ENCODE peak calls at places on chromosomes 5 and 9, in seven cellular contexts. One of them, this sample, is unnamed.

GRCh38 chr9:131178382-131178781 is 53.0 kb downstream of the NUP214 start:
- DNase-seq in A549: peak
- DNase-seq in HCT116: peak
- DNase-seq in K562: peak
- DNase-seq in WTC11: peak
- DNase-seq in SK-N-SH: peak
- DNase-seq in HepG2: peak
- DNase-seq in this sample: peak

GRCh38 chr9:83935276-83935890 is 14.2 kb upstream of the KIF27 start:
- DNase-seq in A549: no peak
- DNase-seq in HCT116: no peak
- DNase-seq in K562: no peak
- DNase-seq in WTC11: no peak
- DNase-seq in SK-N-SH: no peak
- DNase-seq in HepG2: no peak
- DNase-seq in this sample: no peak

GRCh38 chr5:157359350-157359910 is 93.5 kb downstream of the CYFIP2 start:
- DNase-seq in A549: no peak
- DNase-seq in HCT116: no peak
- DNase-seq in K562: no peak
- DNase-seq in WTC11: no peak
- DNase-seq in SK-N-SH: peak
- DNase-seq in HepG2: no peak
- DNase-seq in this sample: no peak

GRCh38 chr5:41772071-41772470 is 98.2 kb downstream of the OXCT1 start:
- DNase-seq in A549: no peak
- DNase-seq in HCT116: no peak
- DNase-seq in K562: no peak
- DNase-seq in WTC11: no peak
- DNase-seq in SK-N-SH: no peak
- DNase-seq in HepG2: no peak
- DNase-seq in this sample: no peak

GRCh38 chr5:96207420-96207819 is 225.6 kb downstream of the PCSK1 start:
- DNase-seq in A549: no peak
- DNase-seq in HCT116: no peak
- DNase-seq in K562: no peak
- DNase-seq in WTC11: no peak
- DNase-seq in SK-N-SH: no peak
- DNase-seq in HepG2: no peak
- DNase-seq in this sample: no peak

GRCh38 chr5:56735845-56736641 is 79.3 kb upstream of the MAP3K1 start:
- DNase-seq in A549: no peak
- DNase-seq in HCT116: no peak
- DNase-seq in K562: no peak
- DNase-seq in WTC11: no peak
- DNase-seq in SK-N-SH: no peak
- DNase-seq in HepG2: no peak
- DNase-seq in this sample: no peak

GRCh38 chr5:178699854-178700253 is 30.6 kb downstream of the ZNF354A start:
- DNase-seq in A549: no peak
- DNase-seq in HCT116: no peak
- DNase-seq in K562: no peak
- DNase-seq in WTC11: no peak
- DNase-seq in SK-N-SH: peak
- DNase-seq in HepG2: no peak
- DNase-seq in this sample: no peak

GRCh38 chr5:143594913-143595818 is 191.7 kb upstream of the NR3C1 start:
- DNase-seq in A549: peak
- DNase-seq in HCT116: peak
- DNase-seq in K562: no peak
- DNase-seq in WTC11: no peak
- DNase-seq in SK-N-SH: no peak
- DNase-seq in HepG2: peak
- DNase-seq in this sample: no peak

GRCh38 chr5:1058988-1059883 is 50.6 kb downstream of the NKD2 start:
- DNase-seq in A549: no peak
- DNase-seq in HCT116: no peak
- DNase-seq in K562: no peak
- DNase-seq in WTC11: no peak
- DNase-seq in SK-N-SH: peak
- DNase-seq in HepG2: no peak
- DNase-seq in this sample: no peak

GRCh38 chr5:11396867-11397266 is 507.4 kb downstream of the CTNND2 start:
- DNase-seq in A549: no peak
- DNase-seq in HCT116: no peak
- DNase-seq in K562: no peak
- DNase-seq in WTC11: peak
- DNase-seq in SK-N-SH: no peak
- DNase-seq in HepG2: no peak
- DNase-seq in this sample: no peak

GRCh38 chr9:70561805-70562395 is 147.4 kb upstream of the KLF9 start:
- DNase-seq in A549: no peak
- DNase-seq in HCT116: no peak
- DNase-seq in K562: no peak
- DNase-seq in WTC11: no peak
- DNase-seq in SK-N-SH: no peak
- DNase-seq in HepG2: no peak
- DNase-seq in this sample: no peak

GRCh38 chr9:84229186-84229585 is 111.4 kb downstream of the SLC28A3 start:
- DNase-seq in A549: no peak
- DNase-seq in HCT116: no peak
- DNase-seq in K562: no peak
- DNase-seq in WTC11: no peak
- DNase-seq in SK-N-SH: no peak
- DNase-seq in HepG2: no peak
- DNase-seq in this sample: no peak

GRCh38 chr9:93329632-93330286 is 121.7 kb upstream of the FAM120A start:
- DNase-seq in A549: no peak
- DNase-seq in HCT116: no peak
- DNase-seq in K562: no peak
- DNase-seq in WTC11: no peak
- DNase-seq in SK-N-SH: no peak
- DNase-seq in HepG2: peak
- DNase-seq in this sample: no peak

GRCh38 chr5:168950241-168950951 is 350.5 kb downstream of the SLIT3 start:
- DNase-seq in A549: no peak
- DNase-seq in HCT116: no peak
- DNase-seq in K562: no peak
- DNase-seq in WTC11: no peak
- DNase-seq in SK-N-SH: no peak
- DNase-seq in HepG2: no peak
- DNase-seq in this sample: no peak

GRCh38 chr9:91694081-91694870 is 255.8 kb downstream of the ROR2 start:
- DNase-seq in A549: no peak
- DNase-seq in HCT116: no peak
- DNase-seq in K562: no peak
- DNase-seq in WTC11: no peak
- DNase-seq in SK-N-SH: no peak
- DNase-seq in HepG2: no peak
- DNase-seq in this sample: no peak

GRCh38 chr5:146802945-146803522 is 75.5 kb downstream of the PPP2R2B start:
- DNase-seq in A549: no peak
- DNase-seq in HCT116: no peak
- DNase-seq in K562: no peak
- DNase-seq in WTC11: no peak
- DNase-seq in SK-N-SH: no peak
- DNase-seq in HepG2: no peak
- DNase-seq in this sample: no peak

GRCh38 chr5:95069948-95070347 is 214.9 kb downstream of the MCTP1 start:
- DNase-seq in A549: no peak
- DNase-seq in HCT116: no peak
- DNase-seq in K562: no peak
- DNase-seq in WTC11: no peak
- DNase-seq in SK-N-SH: no peak
- DNase-seq in HepG2: no peak
- DNase-seq in this sample: no peak

GRCh38 chr5:123487298-123487697 is 24.7 kb upstream of the CSNK1G3 start:
- DNase-seq in A549: no peak
- DNase-seq in HCT116: no peak
- DNase-seq in K562: no peak
- DNase-seq in WTC11: no peak
- DNase-seq in SK-N-SH: no peak
- DNase-seq in HepG2: no peak
- DNase-seq in this sample: no peak

GRCh38 chr5:52605317-52605991 is 182.3 kb upstream of the ITGA1 start:
- DNase-seq in A549: no peak
- DNase-seq in HCT116: no peak
- DNase-seq in K562: no peak
- DNase-seq in WTC11: no peak
- DNase-seq in SK-N-SH: no peak
- DNase-seq in HepG2: no peak
- DNase-seq in this sample: no peak

GRCh38 chr5:52607425-52607824 is 180.3 kb upstream of the ITGA1 start:
- DNase-seq in A549: no peak
- DNase-seq in HCT116: no peak
- DNase-seq in K562: no peak
- DNase-seq in WTC11: no peak
- DNase-seq in SK-N-SH: no peak
- DNase-seq in HepG2: no peak
- DNase-seq in this sample: no peak

GRCh38 chr5:52605992-52606321 is 181.8 kb upstream of the ITGA1 start:
- DNase-seq in A549: no peak
- DNase-seq in HCT116: no peak
- DNase-seq in K562: no peak
- DNase-seq in WTC11: no peak
- DNase-seq in SK-N-SH: peak
- DNase-seq in HepG2: no peak
- DNase-seq in this sample: no peak

GRCh38 chr5:52604151-52604550 is 183.6 kb upstream of the ITGA1 start:
- DNase-seq in A549: no peak
- DNase-seq in HCT116: no peak
- DNase-seq in K562: no peak
- DNase-seq in WTC11: no peak
- DNase-seq in SK-N-SH: no peak
- DNase-seq in HepG2: no peak
- DNase-seq in this sample: no peak

GRCh38 chr5:52603742-52604141 is 184.0 kb upstream of the ITGA1 start:
- DNase-seq in A549: no peak
- DNase-seq in HCT116: no peak
- DNase-seq in K562: no peak
- DNase-seq in WTC11: no peak
- DNase-seq in SK-N-SH: no peak
- DNase-seq in HepG2: no peak
- DNase-seq in this sample: no peak
- TF ChIP-seq MAX in A549: no peak
- TF ChIP-seq MAX in HCT116: no peak
- TF ChIP-seq MAX in K562: no peak
- TF ChIP-seq MAX in WTC11: no peak
- TF ChIP-seq MAX in SK-N-SH: no peak
- TF ChIP-seq MAX in HepG2: no peak
- TF ChIP-seq MAX in this sample: no peak

DNA sequence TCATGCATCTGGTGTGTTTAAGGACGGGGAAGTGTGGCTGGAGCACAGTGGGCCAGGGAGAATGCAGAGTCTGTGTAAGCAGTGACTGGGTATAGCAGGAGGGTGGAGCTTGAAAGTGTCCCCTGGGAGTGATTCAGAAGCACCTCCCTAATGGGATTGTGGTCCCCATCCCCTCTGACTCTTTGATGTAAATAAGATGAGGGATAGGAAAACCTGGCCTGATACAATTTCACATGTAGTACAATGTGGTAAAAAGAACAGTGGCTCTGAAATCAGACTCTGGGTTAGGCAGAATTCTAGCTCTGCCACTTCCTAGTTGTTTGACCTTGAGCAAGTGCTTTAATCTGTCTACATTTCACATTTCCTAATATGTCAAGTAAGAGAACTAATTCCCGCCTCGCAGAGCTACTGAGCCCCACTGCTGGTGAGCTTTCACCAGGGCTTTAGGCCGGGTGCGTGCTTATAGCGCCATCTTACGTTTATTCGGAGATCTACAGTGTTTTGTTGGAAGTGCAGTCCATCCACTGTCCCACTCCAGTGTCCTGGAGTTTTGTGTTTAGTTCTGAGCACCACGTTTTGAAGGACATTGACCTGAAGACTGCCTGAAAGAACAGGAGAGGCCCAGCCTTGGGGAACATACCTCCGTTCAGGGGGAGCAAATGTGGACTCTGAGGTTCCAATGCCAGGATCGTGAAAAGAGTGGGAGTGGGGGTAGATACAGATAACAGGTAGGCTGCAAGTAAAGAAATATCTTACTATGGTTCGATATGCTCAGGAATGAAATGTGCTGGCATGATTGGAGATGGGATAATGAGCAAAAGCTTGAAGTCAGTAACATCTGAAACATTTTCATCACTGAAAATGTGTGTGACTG is 51.2 kb upstream of the TESK1 start:
- DNase-seq in A549: peak
- DNase-seq in HCT116: peak
- DNase-seq in K562: peak
- DNase-seq in WTC11: peak
- DNase-seq in SK-N-SH: peak
- DNase-seq in HepG2: peak
- DNase-seq in this sample: peak
- TF ChIP-seq MAX in A549: peak
- TF ChIP-seq MAX in HCT116: no peak
- TF ChIP-seq MAX in K562: no peak
- TF ChIP-seq MAX in WTC11: no peak
- TF ChIP-seq MAX in SK-N-SH: no peak
- TF ChIP-seq MAX in HepG2: no peak
- TF ChIP-seq MAX in this sample: no peak

DNA sequence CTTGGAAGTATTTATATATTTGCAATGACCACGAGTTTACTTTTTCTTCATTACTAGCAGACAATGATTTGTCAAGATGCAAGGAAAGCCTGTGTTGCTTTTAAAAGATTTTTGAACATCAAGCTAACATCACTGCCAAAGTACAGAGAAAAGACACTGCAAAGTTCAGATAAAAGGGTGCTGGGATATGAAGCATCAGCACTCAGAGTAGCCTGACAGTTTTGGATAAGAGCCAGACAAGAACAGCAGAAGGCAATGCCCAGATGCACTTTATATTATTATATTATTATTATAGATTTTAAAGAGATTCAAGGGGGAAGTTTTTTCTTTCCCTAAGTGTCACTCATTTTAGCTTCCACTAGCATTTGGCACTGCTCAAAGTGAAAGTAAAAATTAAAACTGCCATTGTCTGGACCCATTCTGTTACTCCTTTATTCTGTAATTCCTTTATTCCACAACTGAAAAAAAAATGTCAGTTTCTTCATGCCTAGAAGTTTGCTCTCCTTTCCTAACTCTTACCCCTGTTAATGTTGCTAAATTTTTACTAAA is 240.6 kb downstream of the EFNA5 start:
- DNase-seq in A549: no peak
- DNase-seq in HCT116: no peak
- DNase-seq in K562: no peak
- DNase-seq in WTC11: no peak
- DNase-seq in SK-N-SH: peak
- DNase-seq in HepG2: no peak
- DNase-seq in this sample: no peak
- TF ChIP-seq MAX in A549: no peak
- TF ChIP-seq MAX in HCT116: no peak
- TF ChIP-seq MAX in K562: no peak
- TF ChIP-seq MAX in WTC11: no peak
- TF ChIP-seq MAX in SK-N-SH: no peak
- TF ChIP-seq MAX in HepG2: no peak
- TF ChIP-seq MAX in this sample: no peak

DNA sequence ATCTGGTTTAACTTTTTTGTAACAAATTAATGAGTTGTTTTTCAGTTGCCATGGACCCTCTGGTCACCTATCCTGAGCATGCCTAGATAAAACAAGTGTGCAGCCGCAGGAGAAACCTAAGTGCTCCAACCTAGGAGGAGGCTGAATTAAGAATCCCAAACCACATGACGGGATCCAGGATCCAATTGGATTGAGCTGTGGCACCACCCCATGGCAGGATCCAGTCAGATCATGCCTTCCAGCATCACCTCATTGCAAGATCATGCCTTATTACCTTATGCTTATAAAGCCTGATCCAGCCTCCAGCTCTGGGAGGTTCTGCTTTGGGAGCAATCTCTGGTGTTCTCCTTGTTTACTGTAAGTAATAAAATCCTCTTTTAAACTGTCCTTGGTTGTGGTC is 662.0 kb downstream of the TLR4 start:
- DNase-seq in A549: no peak
- DNase-seq in HCT116: no peak
- DNase-seq in K562: no peak
- DNase-seq in WTC11: no peak
- DNase-seq in SK-N-SH: no peak
- DNase-seq in HepG2: no peak
- DNase-seq in this sample: no peak
- TF ChIP-seq MAX in A549: no peak
- TF ChIP-seq MAX in HCT116: no peak
- TF ChIP-seq MAX in K562: no peak
- TF ChIP-seq MAX in WTC11: no peak
- TF ChIP-seq MAX in SK-N-SH: no peak
- TF ChIP-seq MAX in HepG2: no peak
- TF ChIP-seq MAX in this sample: no peak